ENCODE peak calls at places on chromosomes 6 and 20, in six cellular contexts. B is endodermal cell; T is psoas muscle; M is H7; W is CD8-positive, alpha-beta T cell; O is SJSA1. E is an unnamed sample. For H3K27me3, the result is how much of the 10 kb centered on the place peaks cover.

GRCh38 chr6:111521497-111522275 is 38.7 kb upstream of the REV3L start:
- DNase-seq in B (no peak), T (no peak), M (no peak), W (no peak), O (no peak), E (no peak)

GRCh38 chr6:145372671-145373123 is 362.6 kb downstream of the EPM2A start:
- DNase-seq in B (no peak), T (no peak), M (no peak), W (no peak), O (no peak), E (no peak)

GRCh38 chr20:4797275-4797674 is 75.6 kb downstream of the PRND start:
- DNase-seq in B (no peak), T (no peak), M (no peak), W (no peak), O (no peak), E (no peak)

GRCh38 chr20:47063407-47063806 is 168.8 kb downstream of the EYA2 start:
- DNase-seq in B (no peak), T (no peak), M (no peak), W (no peak), O (no peak), E (no peak)

GRCh38 chr6:148335582-148335981 is 7.1 kb upstream of the SASH1 start:
- DNase-seq in B (no peak), T (no peak), M (no peak), W (no peak), O (no peak), E (no peak)

GRCh38 chr6:73262701-73263569 is at the start of gene KHDC1:
- DNase-seq in B (peak), T (peak), M (peak), W (peak), O (peak), E (no peak)

GRCh38 chr6:159727717-159728440 is 573 bp downstream of the WTAP start:
- DNase-seq in B (no peak), T (no peak), M (no peak), W (no peak), O (no peak), E (no peak)

GRCh38 chr6:37512400-37512958 is 12.8 kb upstream of the CCDC167 start:
- DNase-seq in B (peak), T (no peak), M (peak), W (no peak), O (no peak), E (no peak)

GRCh38 chr6:138182939-138183791 is 21.4 kb downstream of the ARFGEF3 start:
- DNase-seq in B (peak), T (no peak), M (peak), W (no peak), O (no peak), E (no peak)

GRCh38 chr6:148943451-148943850 is 196.6 kb downstream of the UST start:
- DNase-seq in B (no peak), T (no peak), M (no peak), W (no peak), O (no peak), E (no peak)

GRCh38 chr20:47263502-47264084 is 92.9 kb downstream of the ZMYND8 start:
- DNase-seq in B (no peak), T (peak), M (no peak), W (no peak), O (no peak), E (no peak)

GRCh38 chr20:5316188-5317158 is at the start of gene PROKR2:
- DNase-seq in B (peak), T (no peak), M (peak), W (no peak), O (no peak), E (no peak)

GRCh38 chr6:148617522-148617921 is 129.3 kb upstream of the UST start:
- DNase-seq in B (no peak), T (no peak), M (no peak), W (no peak), O (no peak), E (no peak)

GRCh38 chr6:112413805-112414204 is 66.7 kb downstream of the RFPL4B start:
- DNase-seq in B (peak), T (no peak), M (no peak), W (no peak), O (no peak), E (no peak)

GRCh38 chr6:11276911-11277274 is 44.4 kb upstream of the NEDD9 start:
- DNase-seq in B (no peak), T (no peak), M (no peak), W (no peak), O (peak), E (no peak)

GRCh38 chr6:142400495-142400894 is 98.7 kb downstream of the ADGRG6 start:
- DNase-seq in B (peak), T (no peak), M (no peak), W (no peak), O (no peak), E (no peak)

GRCh38 chr6:105519954-105520353 is 117.1 kb upstream of the PREP start:
- DNase-seq in B (no peak), T (no peak), M (no peak), W (no peak), O (no peak), E (no peak)

GRCh38 chr20:63073051-63073737 is 66.4 kb upstream of the BHLHE23 start:
- DNase-seq in B (no peak), T (peak), M (peak), W (no peak), O (no peak), E (no peak)

GRCh38 chr20:24582373-24583168 is 113.1 kb downstream of the SYNDIG1 start:
- DNase-seq in B (no peak), T (no peak), M (no peak), W (no peak), O (peak), E (no peak)

GRCh38 chr6:5636210-5637030 is 370.3 kb downstream of the NRN1 start:
- DNase-seq in B (peak), T (no peak), M (peak), W (no peak), O (no peak), E (no peak)

GRCh38 chr6:4573958-4574481 is 202.2 kb upstream of the CDYL start:
- DNase-seq in B (no peak), T (no peak), M (no peak), W (no peak), O (peak), E (no peak)

GRCh38 chr6:51152594-51152993 is 333.9 kb downstream of the TFAP2B start:
- DNase-seq in B (no peak), T (no peak), M (peak), W (no peak), O (no peak), E (no peak)

GRCh38 chr6:12324741-12325140 is 34.6 kb downstream of the EDN1 start:
- DNase-seq in B (peak), T (no peak), M (no peak), W (no peak), O (peak), E (no peak)

GRCh38 chr6:146472918-146473317 is 70.7 kb upstream of the RAB32 start:
- DNase-seq in B (peak), T (no peak), M (no peak), W (no peak), O (no peak), E (no peak)

GRCh38 chr6:157811476-157812173 is 11.4 kb upstream of the SNX9 start:
- DNase-seq in B (no peak), T (no peak), M (no peak), W (no peak), O (no peak), E (no peak)

GRCh38 chr6:140344149-140344913 is 969.9 kb upstream of the CITED2 start:
- DNase-seq in B (no peak), T (no peak), M (no peak), W (no peak), O (no peak), E (no peak)

GRCh38 chr6:28982476-28983266 is 22.4 kb downstream of the ZNF311 start:
- DNase-seq in B (no peak), T (no peak), M (no peak), W (no peak), O (peak), E (no peak)

GRCh38 chr20:7399575-7399974 is 540.7 kb downstream of the HAO1 start:
- DNase-seq in B (no peak), T (no peak), M (no peak), W (no peak), O (no peak), E (no peak)

GRCh38 chr6:132365319-132365907 is 35.9 kb downstream of the MOXD1 start:
- DNase-seq in B (peak), T (no peak), M (no peak), W (no peak), O (no peak), E (no peak)

GRCh38 chr6:37513155-37513554 is 13.5 kb upstream of the CCDC167 start:
- DNase-seq in B (no peak), T (no peak), M (peak), W (no peak), O (no peak), E (no peak)

GRCh38 chr6:135021310-135022049 is 33.1 kb downstream of the HBS1L start:
- DNase-seq in B (no peak), T (no peak), M (no peak), W (no peak), O (no peak), E (no peak)

GRCh38 chr6:124193132-124193531 is 389.5 kb downstream of the NKAIN2 start:
- DNase-seq in B (no peak), T (peak), M (no peak), W (no peak), O (no peak), E (no peak)

DNA sequence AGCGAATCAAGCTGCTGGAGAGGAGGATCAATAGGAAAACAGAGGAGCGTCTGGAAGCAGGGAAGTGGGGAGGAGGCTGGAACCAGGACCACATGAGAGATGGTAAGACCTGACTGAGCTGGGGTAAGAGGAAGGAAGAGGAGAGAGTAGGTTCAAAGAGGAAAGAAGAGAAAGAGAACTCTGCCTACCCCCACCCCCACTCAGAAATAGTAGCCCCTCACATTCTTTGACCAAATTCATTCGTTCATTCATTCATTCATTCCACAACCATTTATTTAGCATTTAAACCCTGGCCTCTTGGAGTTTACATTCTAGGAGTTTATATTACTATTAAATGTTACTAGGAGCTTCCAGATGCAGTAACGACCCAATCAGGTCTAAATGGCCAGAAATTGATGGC is 15.8 kb upstream of the HCK start:
- DNase-seq in B (no peak), T (no peak), M (no peak), W (no peak), O (no peak), E (no peak)
- H3K27me3 ChIP-seq in B (under half), T (under half), M (under half), W (under half), O (under half), E (half or more)

GRCh38 chr20:56827763-56828162 is 198.7 kb downstream of the TFAP2C start:
- DNase-seq in B (no peak), T (no peak), M (no peak), W (no peak), O (no peak), E (no peak)

GRCh38 chr20:56829788-56830385 is 200.8 kb downstream of the TFAP2C start:
- DNase-seq in B (peak), T (no peak), M (peak), W (no peak), O (no peak), E (no peak)

GRCh38 chr20:56828402-56828801 is 199.3 kb downstream of the TFAP2C start:
- DNase-seq in B (no peak), T (no peak), M (peak), W (no peak), O (no peak), E (no peak)

GRCh38 chr20:56826971-56827645 is 198.0 kb downstream of the TFAP2C start:
- DNase-seq in B (no peak), T (no peak), M (peak), W (no peak), O (no peak), E (no peak)

GRCh38 chr20:56826306-56826970 is 197.3 kb downstream of the TFAP2C start:
- DNase-seq in B (no peak), T (no peak), M (no peak), W (no peak), O (no peak), E (no peak)
- H3K27me3 ChIP-seq in B (under half), T (under half), M (under half), W (under half), O (under half), E (under half)

DNA sequence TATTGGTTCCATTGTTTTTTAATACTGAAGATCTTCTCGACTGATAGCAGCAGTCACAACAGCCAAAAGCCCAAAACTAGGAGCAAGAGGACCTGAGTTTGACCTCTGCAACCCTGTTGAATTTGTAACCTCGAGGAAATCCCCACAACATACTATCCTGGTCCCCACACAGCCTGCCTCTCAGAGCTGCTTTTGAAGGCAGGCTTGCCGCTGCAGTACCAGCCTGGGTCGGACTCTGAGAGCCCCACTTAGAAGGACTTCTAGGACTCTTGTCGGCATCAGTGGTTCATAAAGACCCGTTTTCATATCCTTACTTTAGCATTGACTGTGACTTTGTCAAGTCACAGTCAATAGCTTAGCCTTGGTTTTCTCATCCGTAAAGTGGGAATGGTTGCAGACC is 49.3 kb downstream of the EBF4 start:
- DNase-seq in B (no peak), T (no peak), M (no peak), W (no peak), O (peak), E (no peak)
- H3K27me3 ChIP-seq in B (half or more), T (under half), M (under half), W (under half), O (under half), E (under half)

DNA sequence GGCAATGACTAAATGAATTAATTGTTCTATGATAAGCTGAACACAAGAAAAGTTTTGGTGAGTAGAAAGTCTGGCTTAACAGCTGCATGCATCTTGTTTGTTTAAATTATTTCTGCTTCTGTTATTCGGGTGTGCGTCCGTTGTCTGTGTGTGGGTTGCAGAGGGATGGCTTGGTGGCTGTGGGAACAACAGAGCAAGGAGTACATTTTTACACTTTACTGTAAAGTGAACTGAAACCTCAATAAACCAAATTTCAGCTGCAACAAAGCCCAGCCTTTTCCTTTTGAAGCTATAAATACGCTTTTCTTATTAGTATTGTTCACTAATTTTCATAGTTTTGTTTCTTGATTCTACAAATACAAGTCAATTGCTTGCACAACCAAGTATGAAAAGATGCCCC is 3.5 kb upstream of the LAMP5 start:
- DNase-seq in B (no peak), T (no peak), M (no peak), W (no peak), O (no peak), E (no peak)
- H3K27me3 ChIP-seq in B (half or more), T (under half), M (half or more), W (under half), O (under half), E (under half)

DNA sequence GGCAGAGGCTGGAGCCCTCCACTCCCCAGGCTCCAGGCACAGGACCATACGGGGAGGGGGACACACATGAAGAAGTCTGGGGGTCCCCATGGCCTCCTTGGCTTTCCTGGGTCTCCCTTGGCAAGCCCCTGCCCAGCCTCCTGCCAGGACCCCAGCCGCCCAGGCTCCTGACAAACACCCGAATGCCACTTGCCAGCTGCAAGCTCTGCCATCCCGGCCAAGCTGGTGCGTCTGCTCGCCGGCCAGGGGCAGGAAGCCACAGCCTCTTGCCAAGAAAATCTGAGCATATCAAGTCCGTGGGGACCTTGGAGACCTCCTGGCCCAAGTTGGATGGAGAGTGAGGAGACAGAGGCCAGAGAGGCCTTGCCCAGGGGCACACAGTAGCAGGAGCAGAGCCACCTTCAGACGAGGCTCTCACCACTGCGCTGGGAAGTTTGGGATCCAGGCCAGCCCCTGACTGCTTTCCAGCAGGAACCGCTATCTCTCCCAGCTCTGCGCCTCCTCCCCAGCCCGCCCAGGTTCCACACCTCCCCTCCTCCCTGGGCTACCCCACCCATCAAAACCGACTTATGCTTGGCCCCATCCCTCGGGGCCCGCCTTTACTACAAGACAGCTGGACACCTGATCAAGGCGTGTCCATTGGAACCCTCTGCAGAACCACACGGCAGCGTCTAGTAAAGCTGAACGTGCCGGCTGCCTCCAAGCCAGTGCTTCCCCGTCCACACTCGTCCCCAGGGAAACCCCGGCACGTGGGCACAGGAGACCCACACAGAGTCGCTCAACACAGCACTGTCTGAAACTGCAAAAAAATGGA is 80.2 kb downstream of the GRM4 start:
- DNase-seq in B (no peak), T (no peak), M (no peak), W (no peak), O (no peak), E (no peak)
- H3K27me3 ChIP-seq in B (under half), T (under half), M (under half), W (under half), O (under half), E (under half)

DNA sequence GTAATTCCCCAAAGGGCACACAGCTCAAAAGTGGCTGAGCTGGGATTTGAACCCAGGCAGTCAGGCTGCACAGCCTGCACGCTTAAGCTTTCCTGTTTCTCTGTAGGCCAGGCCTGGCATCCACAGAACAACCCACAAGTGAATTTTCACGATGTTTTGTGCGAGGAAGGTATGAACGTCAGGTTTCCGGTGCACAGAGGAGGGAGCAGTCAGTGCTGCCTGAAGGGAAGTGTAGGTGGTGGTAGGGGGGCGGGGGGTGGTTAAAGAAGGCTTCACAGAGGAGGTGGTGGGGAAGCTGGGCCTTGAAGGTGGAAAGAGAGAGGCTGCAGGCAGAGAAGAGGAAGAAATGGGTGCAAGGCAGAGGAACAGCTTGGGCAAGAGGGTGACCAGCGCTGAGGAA is 14.1 kb downstream of the KCNB1 start:
- DNase-seq in B (no peak), T (no peak), M (no peak), W (no peak), O (no peak), E (no peak)
- H3K27me3 ChIP-seq in B (under half), T (under half), M (under half), W (under half), O (under half), E (under half)

DNA sequence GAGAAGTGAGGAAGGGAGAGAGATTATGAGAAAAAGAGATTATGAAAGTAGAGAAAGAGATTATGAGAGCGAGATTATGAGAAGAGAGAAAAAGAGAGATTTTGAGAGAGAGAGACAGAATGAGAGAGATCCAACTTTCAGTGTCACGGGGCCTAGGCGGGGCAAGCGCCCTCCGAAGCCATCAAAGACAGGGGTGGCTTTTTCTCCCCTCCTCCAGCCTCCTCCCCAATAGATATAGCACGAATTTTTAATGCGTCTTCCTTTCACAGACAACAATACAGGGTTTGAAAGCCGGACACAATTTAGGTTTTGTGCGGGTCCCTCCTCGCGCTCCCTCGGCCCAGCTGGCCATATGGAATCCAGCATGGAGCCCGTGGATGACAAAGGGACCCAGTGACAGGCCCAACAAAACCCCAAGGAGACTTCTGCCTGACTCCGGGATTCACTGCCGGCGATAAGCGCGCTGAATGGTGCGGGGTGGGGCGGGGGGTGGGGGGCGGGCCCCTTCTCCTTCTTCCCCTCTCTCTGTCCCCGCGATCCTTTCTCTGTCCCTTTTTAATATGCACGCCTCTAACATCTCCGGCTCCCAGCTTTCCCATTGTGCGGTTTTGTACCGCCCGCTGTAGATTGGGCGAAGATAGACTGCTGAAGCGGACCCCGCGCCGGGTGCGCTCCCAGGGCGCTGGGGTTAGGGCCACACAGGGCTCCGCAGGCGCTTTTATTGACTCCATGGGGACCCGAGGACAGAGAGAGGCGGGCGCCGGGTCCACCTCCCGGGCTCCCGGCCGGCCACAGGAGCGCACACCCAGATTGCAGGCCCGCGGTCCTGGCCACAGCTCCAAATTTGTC is 5.4 kb downstream of the NKX2-2 start:
- DNase-seq in B (no peak), T (no peak), M (peak), W (no peak), O (no peak), E (no peak)
- H3K27me3 ChIP-seq in B (half or more), T (half or more), M (half or more), W (under half), O (under half), E (under half)

GRCh38 chr20:61731363-61732181 is 334.1 kb downstream of the TAF4 start:
- DNase-seq in B (no peak), T (peak), M (no peak), W (no peak), O (no peak), E (no peak)

GRCh38 chr20:61733216-61733615 is 332.5 kb downstream of the TAF4 start:
- DNase-seq in B (no peak), T (peak), M (no peak), W (no peak), O (no peak), E (no peak)

GRCh38 chr20:61730631-61731362 is 334.9 kb downstream of the TAF4 start:
- DNase-seq in B (no peak), T (peak), M (no peak), W (no peak), O (no peak), E (no peak)

GRCh38 chr20:61733891-61734732 is 331.6 kb downstream of the TAF4 start:
- DNase-seq in B (no peak), T (peak), M (no peak), W (no peak), O (no peak), E (no peak)

GRCh38 chr20:61732511-61733210 is 333.0 kb downstream of the TAF4 start:
- DNase-seq in B (no peak), T (peak), M (no peak), W (no peak), O (no peak), E (no peak)
- H3K27me3 ChIP-seq in B (under half), T (under half), M (under half), W (under half), O (under half), E (under half)

E was measured in esophagus squamous epithelium.